ENCODE peak calls at places on chromosomes 6 and 20, in six cellular contexts. One of them, this sample, is unnamed.

GRCh38 chr20:5947276-5947675 is 3.1 kb downstream of the TRMT6 start:
- DNase-seq in anterior cingulate cortex: no peak
- DNase-seq in aorta: no peak
- DNase-seq in activated naive CD4-positive, alpha-beta T cell treated with anti-CD3 and anti-CD28 coated beads for 36 hours: peak; percentile 29
- DNase-seq in tibial nerve: no peak
- DNase-seq in NCI-H1092 treated with DMSO at 0.1 percent for 48 hours: no peak
- DNase-seq in this sample: no peak

GRCh38 chr6:54428437-54428836 is 120.2 kb downstream of the TINAG start:
- DNase-seq in anterior cingulate cortex: no peak
- DNase-seq in activated naive CD4-positive, alpha-beta T cell treated with anti-CD3 and anti-CD28 coated beads for 36 hours: no peak
- DNase-seq in tibial nerve: no peak
- DNase-seq in aorta: no peak
- DNase-seq in NCI-H1092 treated with DMSO at 0.1 percent for 48 hours: no peak
- DNase-seq in this sample: no peak

GRCh38 chr6:80366721-80367120 is 260.2 kb downstream of the BCKDHB start:
- DNase-seq in anterior cingulate cortex: no peak
- DNase-seq in tibial nerve: no peak
- DNase-seq in activated naive CD4-positive, alpha-beta T cell treated with anti-CD3 and anti-CD28 coated beads for 36 hours: no peak
- DNase-seq in aorta: no peak
- DNase-seq in NCI-H1092 treated with DMSO at 0.1 percent for 48 hours: peak; percentile 58
- DNase-seq in this sample: no peak

GRCh38 chr6:11586574-11586973 is 49.0 kb downstream of the TMEM170B start:
- DNase-seq in NCI-H1092 treated with DMSO at 0.1 percent for 48 hours: no peak
- DNase-seq in tibial nerve: no peak
- DNase-seq in activated naive CD4-positive, alpha-beta T cell treated with anti-CD3 and anti-CD28 coated beads for 36 hours: no peak
- DNase-seq in aorta: no peak
- DNase-seq in anterior cingulate cortex: no peak
- DNase-seq in this sample: no peak

GRCh38 chr6:134502614-134503541 is 185.0 kb upstream of the SGK1 start:
- DNase-seq in aorta: no peak
- DNase-seq in anterior cingulate cortex: no peak
- DNase-seq in activated naive CD4-positive, alpha-beta T cell treated with anti-CD3 and anti-CD28 coated beads for 36 hours: no peak
- DNase-seq in NCI-H1092 treated with DMSO at 0.1 percent for 48 hours: no peak
- DNase-seq in tibial nerve: no peak
- DNase-seq in this sample: no peak

GRCh38 chr6:88232753-88233152 is 66.6 kb upstream of the CNR1 start:
- DNase-seq in anterior cingulate cortex: no peak
- DNase-seq in NCI-H1092 treated with DMSO at 0.1 percent for 48 hours: no peak
- DNase-seq in aorta: no peak
- DNase-seq in tibial nerve: no peak
- DNase-seq in activated naive CD4-positive, alpha-beta T cell treated with anti-CD3 and anti-CD28 coated beads for 36 hours: no peak
- DNase-seq in this sample: no peak

GRCh38 chr20:49775229-49775693 is 37.4 kb upstream of the SLC9A8 start:
- DNase-seq in NCI-H1092 treated with DMSO at 0.1 percent for 48 hours: peak; percentile 27
- DNase-seq in tibial nerve: peak; percentile 36
- DNase-seq in aorta: peak; percentile 62
- DNase-seq in activated naive CD4-positive, alpha-beta T cell treated with anti-CD3 and anti-CD28 coated beads for 36 hours: no peak
- DNase-seq in anterior cingulate cortex: no peak
- DNase-seq in this sample: peak; percentile 25

GRCh38 chr20:44651507-44652373 is at the start of gene ADA:
- DNase-seq in anterior cingulate cortex: no peak
- DNase-seq in activated naive CD4-positive, alpha-beta T cell treated with anti-CD3 and anti-CD28 coated beads for 36 hours: peak; percentile 46
- DNase-seq in NCI-H1092 treated with DMSO at 0.1 percent for 48 hours: peak; percentile 11
- DNase-seq in tibial nerve: no peak
- DNase-seq in aorta: peak; percentile 72
- DNase-seq in this sample: peak; percentile 47

GRCh38 chr6:17169291-17169690 is 67.4 kb downstream of the STMND1 start:
- DNase-seq in aorta: no peak
- DNase-seq in anterior cingulate cortex: no peak
- DNase-seq in activated naive CD4-positive, alpha-beta T cell treated with anti-CD3 and anti-CD28 coated beads for 36 hours: no peak
- DNase-seq in tibial nerve: no peak
- DNase-seq in NCI-H1092 treated with DMSO at 0.1 percent for 48 hours: no peak
- DNase-seq in this sample: no peak

GRCh38 chr6:340991-341827 is 48.9 kb downstream of the DUSP22 start:
- DNase-seq in aorta: peak; percentile 70
- DNase-seq in activated naive CD4-positive, alpha-beta T cell treated with anti-CD3 and anti-CD28 coated beads for 36 hours: no peak
- DNase-seq in NCI-H1092 treated with DMSO at 0.1 percent for 48 hours: no peak
- DNase-seq in tibial nerve: no peak
- DNase-seq in anterior cingulate cortex: no peak
- DNase-seq in this sample: no peak

GRCh38 chr6:106216527-106216926 is 109.0 kb downstream of the ATG5 start:
- DNase-seq in activated naive CD4-positive, alpha-beta T cell treated with anti-CD3 and anti-CD28 coated beads for 36 hours: no peak
- DNase-seq in aorta: no peak
- DNase-seq in NCI-H1092 treated with DMSO at 0.1 percent for 48 hours: no peak
- DNase-seq in tibial nerve: no peak
- DNase-seq in anterior cingulate cortex: no peak
- DNase-seq in this sample: no peak

GRCh38 chr20:24891546-24892393 is 57.3 kb upstream of the CST7 start:
- DNase-seq in NCI-H1092 treated with DMSO at 0.1 percent for 48 hours: no peak
- DNase-seq in anterior cingulate cortex: no peak
- DNase-seq in activated naive CD4-positive, alpha-beta T cell treated with anti-CD3 and anti-CD28 coated beads for 36 hours: no peak
- DNase-seq in aorta: no peak
- DNase-seq in tibial nerve: no peak
- DNase-seq in this sample: no peak

GRCh38 chr6:3229566-3230274 is 2.3 kb upstream of the TUBB2B start:
- DNase-seq in tibial nerve: no peak
- DNase-seq in aorta: no peak
- DNase-seq in activated naive CD4-positive, alpha-beta T cell treated with anti-CD3 and anti-CD28 coated beads for 36 hours: peak; percentile 54
- DNase-seq in NCI-H1092 treated with DMSO at 0.1 percent for 48 hours: peak; percentile 58
- DNase-seq in anterior cingulate cortex: no peak
- DNase-seq in this sample: peak; percentile 37

GRCh38 chr20:34709836-34710567 is 5.9 kb downstream of the TP53INP2 start:
- DNase-seq in aorta: peak; percentile 55
- DNase-seq in anterior cingulate cortex: peak; percentile 42
- DNase-seq in NCI-H1092 treated with DMSO at 0.1 percent for 48 hours: peak; percentile 80
- DNase-seq in activated naive CD4-positive, alpha-beta T cell treated with anti-CD3 and anti-CD28 coated beads for 36 hours: no peak
- DNase-seq in tibial nerve: no peak
- DNase-seq in this sample: peak; percentile 75

GRCh38 chr6:144379356-144379755 is 94.2 kb downstream of the UTRN start:
- DNase-seq in NCI-H1092 treated with DMSO at 0.1 percent for 48 hours: no peak
- DNase-seq in tibial nerve: no peak
- DNase-seq in activated naive CD4-positive, alpha-beta T cell treated with anti-CD3 and anti-CD28 coated beads for 36 hours: no peak
- DNase-seq in anterior cingulate cortex: no peak
- DNase-seq in aorta: no peak
- DNase-seq in this sample: no peak

GRCh38 chr6:37827603-37828265 is 8.2 kb downstream of the ZFAND3 start:
- DNase-seq in anterior cingulate cortex: no peak
- DNase-seq in tibial nerve: no peak
- DNase-seq in NCI-H1092 treated with DMSO at 0.1 percent for 48 hours: no peak
- DNase-seq in aorta: no peak
- DNase-seq in activated naive CD4-positive, alpha-beta T cell treated with anti-CD3 and anti-CD28 coated beads for 36 hours: no peak
- DNase-seq in this sample: no peak

GRCh38 chr6:4344317-4344899 is 209.0 kb upstream of the ECI2 start:
- DNase-seq in activated naive CD4-positive, alpha-beta T cell treated with anti-CD3 and anti-CD28 coated beads for 36 hours: no peak
- DNase-seq in aorta: peak; percentile 62
- DNase-seq in NCI-H1092 treated with DMSO at 0.1 percent for 48 hours: no peak
- DNase-seq in tibial nerve: no peak
- DNase-seq in anterior cingulate cortex: no peak
- DNase-seq in this sample: no peak

GRCh38 chr20:59753836-59754235 is 149.5 kb downstream of the PHACTR3 start:
- DNase-seq in NCI-H1092 treated with DMSO at 0.1 percent for 48 hours: no peak
- DNase-seq in tibial nerve: no peak
- DNase-seq in anterior cingulate cortex: no peak
- DNase-seq in activated naive CD4-positive, alpha-beta T cell treated with anti-CD3 and anti-CD28 coated beads for 36 hours: no peak
- DNase-seq in aorta: no peak
- DNase-seq in this sample: no peak

GRCh38 chr20:32828029-32828666 is 8.4 kb downstream of the MAPRE1 start:
- DNase-seq in NCI-H1092 treated with DMSO at 0.1 percent for 48 hours: peak; percentile 40
- DNase-seq in anterior cingulate cortex: no peak
- DNase-seq in tibial nerve: no peak
- DNase-seq in activated naive CD4-positive, alpha-beta T cell treated with anti-CD3 and anti-CD28 coated beads for 36 hours: no peak
- DNase-seq in aorta: no peak
- DNase-seq in this sample: peak; percentile 28

GRCh38 chr6:136784910-136785746 is 7.1 kb downstream of the MAP3K5 start:
- DNase-seq in aorta: peak; percentile 82
- DNase-seq in activated naive CD4-positive, alpha-beta T cell treated with anti-CD3 and anti-CD28 coated beads for 36 hours: peak; percentile 75
- DNase-seq in NCI-H1092 treated with DMSO at 0.1 percent for 48 hours: no peak
- DNase-seq in anterior cingulate cortex: no peak
- DNase-seq in tibial nerve: no peak
- DNase-seq in this sample: no peak

GRCh38 chr20:25046181-25046641 is 11.7 kb downstream of the ACSS1 start:
- DNase-seq in anterior cingulate cortex: no peak
- DNase-seq in NCI-H1092 treated with DMSO at 0.1 percent for 48 hours: no peak
- DNase-seq in aorta: peak; percentile 54
- DNase-seq in tibial nerve: no peak
- DNase-seq in activated naive CD4-positive, alpha-beta T cell treated with anti-CD3 and anti-CD28 coated beads for 36 hours: no peak
- DNase-seq in this sample: no peak

GRCh38 chr6:151803743-151804142 is 3.7 kb upstream of the ESR1 start:
- DNase-seq in NCI-H1092 treated with DMSO at 0.1 percent for 48 hours: no peak
- DNase-seq in anterior cingulate cortex: no peak
- DNase-seq in activated naive CD4-positive, alpha-beta T cell treated with anti-CD3 and anti-CD28 coated beads for 36 hours: no peak
- DNase-seq in aorta: no peak
- DNase-seq in tibial nerve: no peak
- DNase-seq in this sample: no peak

GRCh38 chr6:149449054-149449453 is 35.8 kb downstream of the ZC3H12D start:
- DNase-seq in activated naive CD4-positive, alpha-beta T cell treated with anti-CD3 and anti-CD28 coated beads for 36 hours: peak; percentile 34
- DNase-seq in aorta: no peak
- DNase-seq in anterior cingulate cortex: no peak
- DNase-seq in tibial nerve: no peak
- DNase-seq in NCI-H1092 treated with DMSO at 0.1 percent for 48 hours: no peak
- DNase-seq in this sample: no peak

This sample was measured in NCI-H774.